ENCODE peak calls at places on chromosomes 6 and 20, in nine cellular contexts. A is tibial nerve, M is IMR-90, E is heart left ventricle, G is HCT116, J is breast epithelium, Y is transverse colon, R is ovary, C is uterus. K is an unnamed sample.
A peak's percentile ranks its signal among the peaks of the same experiment; 100 is the strongest.

GRCh38 chr6:85537055-85537494 is 56.6 kb downstream of the SNX14 start:
- DNase-seq in G (no peak), A (no peak), E (no peak), Y (no peak), C (no peak), M (peak; percentile 24), J (no peak), R (no peak), K (no peak)

GRCh38 chr20:4814696-4815252 is 93.1 kb downstream of the PRND start:
- DNase-seq in C (no peak), J (no peak), E (no peak), A (no peak), Y (peak; percentile 64), M (no peak), G (no peak), R (no peak), K (peak; percentile 66)

GRCh38 chr6:154234019-154234772 is 122.4 kb downstream of the IPCEF1 start:
- DNase-seq in M (no peak), R (no peak), J (no peak), G (no peak), Y (no peak), C (no peak), A (no peak), E (no peak), K (no peak)

GRCh38 chr6:151240861-151241642 is 1.3 kb downstream of the AKAP12 start:
- DNase-seq in M (peak; percentile 73), Y (peak; percentile 28), R (peak; percentile 60), C (peak; percentile 62), A (peak; percentile 37), J (no peak), G (no peak), E (peak; percentile 16), K (no peak)

GRCh38 chr20:47606414-47607207 is 104.9 kb downstream of the NCOA3 start:
- DNase-seq in E (no peak), A (no peak), C (no peak), G (no peak), J (no peak), M (no peak), Y (no peak), R (no peak), K (no peak)

GRCh38 chr6:112180095-112180820 is 74.1 kb downstream of the LAMA4 start:
- DNase-seq in J (no peak), A (no peak), E (peak; percentile 60), R (peak; percentile 32), M (peak; percentile 92), G (peak; percentile 74), C (peak; percentile 72), Y (peak; percentile 19), K (no peak)

GRCh38 chr6:30171677-30172471 is 8.5 kb downstream of the TRIM15 start:
- DNase-seq in C (no peak), G (no peak), J (no peak), Y (no peak), R (peak; percentile 24), M (no peak), E (no peak), A (no peak), K (no peak)

GRCh38 chr6:4599924-4600323 is 176.3 kb upstream of the CDYL start:
- DNase-seq in C (no peak), G (peak; percentile 37), J (no peak), R (no peak), E (no peak), Y (no peak), M (peak; percentile 84), A (no peak), K (no peak)

GRCh38 chr20:34082232-34082887 is 29.7 kb downstream of the EIF2S2 start:
- DNase-seq in G (no peak), J (no peak), A (no peak), E (no peak), M (no peak), C (no peak), Y (no peak), R (no peak), K (no peak)

GRCh38 chr6:3353939-3354338 is 95.2 kb downstream of the PSMG4 start:
- DNase-seq in E (no peak), R (no peak), C (no peak), J (no peak), Y (no peak), A (no peak), G (no peak), M (no peak), K (no peak)

GRCh38 chr6:72724545-72724944 is 102.7 kb downstream of the KCNQ5 start:
- DNase-seq in J (no peak), R (no peak), E (no peak), A (no peak), Y (no peak), C (no peak), M (no peak), G (no peak), K (no peak)

GRCh38 chr6:72922401-72922800 is 300.5 kb downstream of the KCNQ5 start:
- DNase-seq in C (no peak), M (peak; percentile 23), J (no peak), G (no peak), R (no peak), E (no peak), A (no peak), Y (no peak), K (no peak)

GRCh38 chr20:50520222-50520877 is 10.2 kb downstream of the PTPN1 start:
- DNase-seq in R (no peak), G (no peak), A (no peak), J (no peak), Y (peak; percentile 38), M (no peak), C (no peak), E (no peak), K (no peak)

GRCh38 chr6:37517411-37517812 is 17.7 kb upstream of the CCDC167 start:
- DNase-seq in Y (peak; percentile 31), M (no peak), A (no peak), C (no peak), J (no peak), E (no peak), R (no peak), G (no peak), K (no peak)

GRCh38 chr6:16836186-16836981 is 75.1 kb upstream of the ATXN1 start:
- DNase-seq in J (no peak), C (no peak), G (no peak), E (no peak), A (no peak), Y (no peak), R (no peak), M (peak; percentile 26), K (no peak)
- H3K4me3 ChIP-seq in J (peak overlapping the region; percentile 54), C (no peak overlapping the region), G (no peak overlapping the region), E (no peak overlapping the region), A (peak overlapping the region; percentile 31), Y (no peak overlapping the region), R (no peak overlapping the region), M (peak overlapping the region; percentile 35), K (peak overlapping the region; percentile 6)

DNA sequence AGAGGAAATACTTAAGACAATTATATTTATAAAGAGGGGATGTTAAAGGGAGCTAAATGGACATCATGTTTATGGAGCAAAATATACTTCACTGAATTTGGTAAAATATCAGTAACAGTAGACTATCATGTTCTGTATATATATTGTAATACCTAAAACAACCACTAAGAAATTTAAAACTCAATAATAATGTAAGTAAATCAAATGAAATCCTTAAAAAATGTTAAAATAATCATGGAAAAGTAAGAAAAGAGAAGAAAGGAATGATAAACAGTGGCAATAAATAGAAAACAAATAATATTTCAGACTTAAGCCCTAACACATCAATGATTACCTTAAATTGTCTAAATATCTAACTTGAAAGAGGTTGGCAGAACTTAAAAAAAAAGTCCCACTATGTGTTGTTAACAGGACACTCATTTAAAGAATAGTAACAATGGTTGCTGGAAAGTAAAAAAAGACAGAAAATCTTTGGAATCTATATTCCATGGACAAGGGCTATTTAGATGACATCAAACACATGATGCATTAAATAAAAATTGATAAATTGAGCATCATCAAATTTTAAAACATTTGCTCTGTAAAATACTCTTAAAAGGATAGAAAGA is 842.2 kb upstream of the MAP3K7 start:
- DNase-seq in C (no peak), J (no peak), A (no peak), R (no peak), G (no peak), Y (no peak), M (no peak), E (no peak), K (no peak)
- TF ChIP-seq CTCF in C (no peak), J (no peak), A (no peak), R (no peak), G (no peak), Y (peak; percentile 42), M (no peak), E (no peak), K (no peak)

GRCh38 chr6:44203955-44204354 is 12.8 kb upstream of the MYMX start:
- DNase-seq in G (no peak), M (no peak), R (no peak), A (no peak), C (no peak), E (no peak), J (no peak), Y (peak; percentile 49), K (no peak)

GRCh38 chr6:44202972-44203750 is 13.6 kb upstream of the MYMX start:
- DNase-seq in Y (no peak), M (no peak), J (no peak), E (no peak), G (no peak), A (no peak), C (no peak), R (no peak), K (no peak)

GRCh38 chr6:44202332-44202971 is 14.3 kb upstream of the MYMX start:
- DNase-seq in M (no peak), G (no peak), A (no peak), E (peak; percentile 37), Y (no peak), C (no peak), J (no peak), R (no peak), K (no peak)

GRCh38 chr6:44211284-44211683 is 5.4 kb upstream of the MYMX start:
- DNase-seq in R (no peak), A (no peak), J (no peak), G (no peak), E (no peak), M (no peak), C (no peak), Y (no peak), K (no peak)

DNA sequence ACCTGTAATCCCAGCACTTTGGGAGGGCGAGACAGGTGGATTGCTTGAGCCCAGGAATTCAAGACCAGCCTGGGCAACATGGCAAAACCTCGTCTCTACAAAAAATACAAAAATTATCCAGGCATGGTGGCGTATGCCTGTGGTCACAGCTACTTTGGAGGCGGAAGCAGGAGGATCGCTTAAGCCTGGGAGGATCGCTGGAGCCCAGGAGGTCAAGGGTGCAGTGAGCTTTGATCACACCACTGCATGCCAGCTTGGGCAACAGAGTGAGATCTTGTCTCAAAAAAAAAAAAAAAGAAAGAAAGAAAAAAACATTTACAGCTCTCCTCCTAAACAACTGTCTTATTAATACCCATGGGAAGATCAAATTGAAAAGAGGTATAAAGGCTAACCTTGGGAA is 8.8 kb upstream of the MYMX start:
- DNase-seq in G (no peak), R (no peak), Y (no peak), E (no peak), A (no peak), M (no peak), J (no peak), C (no peak), K (no peak)
- TF ChIP-seq POLR2A in G (no peak), R (no peak), Y (no peak), E (no peak), A (no peak), M (no peak), J (no peak), C (no peak), K (no peak)

GRCh38 chr20:17568045-17568788 is 1.7 kb upstream of the DSTN start:
- DNase-seq in Y (no peak), M (no peak), J (no peak), E (no peak), G (no peak), R (no peak), A (no peak), C (no peak), K (no peak)
- H3K4me3 ChIP-seq in Y (peak overlapping the region; percentile 6), M (no peak overlapping the region), J (peak overlapping the region; percentile 88), E (peak overlapping the region; percentile 92), G (peak overlapping the region; percentile 90), R (peak overlapping the region; percentile 89), A (peak overlapping the region; percentile 96), C (peak overlapping the region; percentile 77), K (peak overlapping the region; percentile 98)

K was measured in suprapubic skin.